ENCODE peak calls at places on chromosomes 7 and 10, in eight cellular contexts. K, Y, H, X, C, O, D and Q are unnamed samples.
A peak's percentile ranks its signal among the peaks of the same experiment; 100 is the strongest.

GRCh38 chr7:91657386-91658120 is 222.9 kb downstream of the MTERF1 start:
- DNase-seq in H (no peak), X (no peak), Y (no peak), C (peak; percentile 70), D (no peak), O (no peak), K (no peak), Q (no peak)

GRCh38 chr7:29606830-29607229 is 43.2 kb downstream of the PRR15 start:
- DNase-seq in H (no peak), X (no peak), Y (no peak), D (no peak), C (no peak), O (no peak), K (no peak), Q (no peak)

GRCh38 chr7:151058766-151059361 is 525 bp upstream of the SLC4A2 start:
- DNase-seq in C (no peak), O (no peak), H (peak; percentile 33), K (no peak), D (no peak), X (no peak), Y (no peak), Q (peak; percentile 64)

GRCh38 chr7:36207451-36208291 is 54.6 kb downstream of the EEPD1 start:
- DNase-seq in X (no peak), K (peak; percentile 7), H (no peak), O (no peak), Y (no peak), C (no peak), D (no peak), Q (no peak)

GRCh38 chr10:4246881-4247358 is 461.9 kb upstream of the KLF6 start:
- DNase-seq in K (no peak), Y (no peak), X (no peak), O (no peak), C (peak; percentile 83), D (no peak), H (no peak), Q (no peak)

GRCh38 chr10:32237644-32238345 is 109.2 kb downstream of the EPC1 start:
- DNase-seq in K (no peak), O (no peak), D (no peak), C (peak; percentile 82), H (no peak), Y (no peak), X (no peak), Q (no peak)

GRCh38 chr10:115710136-115710535 is 562.9 kb downstream of the GFRA1 start:
- DNase-seq in D (no peak), K (no peak), C (no peak), Y (no peak), H (peak; percentile 16), X (no peak), O (no peak), Q (peak; percentile 23)

GRCh38 chr7:130941322-130942210 is 207.6 kb upstream of the KLF14 start:
- DNase-seq in D (no peak), H (no peak), O (no peak), C (no peak), Y (peak; percentile 49), X (no peak), K (no peak), Q (peak; percentile 81)

GRCh38 chr10:48606530-48607355 is 1.9 kb upstream of the ARHGAP22 start:
- DNase-seq in Y (no peak), K (no peak), O (no peak), C (peak; percentile 53), H (no peak), D (no peak), X (no peak), Q (no peak)

GRCh38 chr7:134477954-134478353 is 19.1 kb upstream of the AKR1B1 start:
- DNase-seq in O (no peak), H (no peak), D (no peak), X (no peak), Y (no peak), C (no peak), K (no peak), Q (no peak)

GRCh38 chr7:21028186-21028989 is 241.7 kb upstream of the SP8 start:
- DNase-seq in K (no peak), O (no peak), H (peak; percentile 93), C (no peak), D (peak; percentile 95), Y (peak; percentile 37), X (no peak), Q (peak; percentile 96)